ENCODE peak calls at places on chromosomes 12 and 14, in nine cellular contexts. T, X, H, Q, Y, G, R, W and C are unnamed samples.

GRCh38 chr12:92078167-92079053 is 67.2 kb downstream of the BTG1 start:
- DNase-seq in T (peak; percentile 18), X (no peak), H (no peak), Q (no peak), Y (no peak), G (no peak), R (no peak), W (no peak), C (no peak)

GRCh38 chr14:22002860-22003284 is 329.3 kb upstream of the OR4E1 start:
- DNase-seq in T (peak; percentile 22), X (no peak), H (no peak), Q (no peak), Y (no peak), G (no peak), R (no peak), W (no peak), C (no peak)

GRCh38 chr14:52935847-52936246 is 15.0 kb downstream of the FERMT2 start:
- DNase-seq in T (no peak), X (no peak), H (no peak), Q (no peak), Y (no peak), G (no peak), R (no peak), W (no peak), C (no peak)

GRCh38 chr14:58085877-58086276 is 66.1 kb downstream of the ARMH4 start:
- DNase-seq in T (no peak), X (no peak), H (no peak), Q (no peak), Y (no peak), G (no peak), R (no peak), W (no peak), C (no peak)

GRCh38 chr12:9651265-9651729 is 18.2 kb upstream of the CLEC2D start:
- DNase-seq in T (no peak), X (no peak), H (no peak), Q (no peak), Y (no peak), G (no peak), R (no peak), W (no peak), C (no peak)

GRCh38 chr14:89444044-89444443 is 27.0 kb upstream of the FOXN3 start:
- DNase-seq in T (no peak), X (no peak), H (no peak), Q (no peak), Y (no peak), G (no peak), R (no peak), W (no peak), C (no peak)

GRCh38 chr12:107225626-107226025 is 132.3 kb upstream of the CRY1 start:
- DNase-seq in T (no peak), X (no peak), H (no peak), Q (no peak), Y (no peak), G (no peak), R (peak; percentile 65), W (no peak), C (no peak)

GRCh38 chr14:42224053-42224888 is 617.6 kb downstream of the LRFN5 start:
- DNase-seq in T (peak; percentile 42), X (peak; percentile 53), H (no peak), Q (peak; percentile 54), Y (peak; percentile 54), G (no peak), R (peak; percentile 60), W (peak; percentile 59), C (no peak)

GRCh38 chr14:68719634-68720384 is 73.1 kb downstream of the ZFP36L1 start:
- DNase-seq in T (no peak), X (no peak), H (no peak), Q (no peak), Y (no peak), G (no peak), R (no peak), W (no peak), C (no peak)

GRCh38 chr14:24013654-24014514 is 25.2 kb downstream of the DHRS4L2 start:
- DNase-seq in T (peak; percentile 42), X (no peak), H (peak; percentile 57), Q (peak; percentile 50), Y (peak; percentile 29), G (no peak), R (peak; percentile 92), W (peak; percentile 79), C (no peak)

GRCh38 chr12:28258998-28259397 is 68.7 kb downstream of the CCDC91 start:
- DNase-seq in T (no peak), X (no peak), H (no peak), Q (no peak), Y (no peak), G (no peak), R (no peak), W (no peak), C (no peak)

GRCh38 chr12:51028126-51028810 is 2.1 kb upstream of the SLC11A2 start:
- DNase-seq in T (peak; percentile 21), X (no peak), H (no peak), Q (no peak), Y (no peak), G (no peak), R (peak; percentile 70), W (peak; percentile 55), C (no peak)

GRCh38 chr12:3885179-3886094 is 12.2 kb upstream of the PARP11 start:
- DNase-seq in T (no peak), X (no peak), H (no peak), Q (no peak), Y (no peak), G (no peak), R (peak; percentile 36), W (peak; percentile 24), C (no peak)

GRCh38 chr12:130878193-130879185 is 6.6 kb downstream of the RAN start:
- DNase-seq in T (no peak), X (no peak), H (no peak), Q (no peak), Y (no peak), G (no peak), R (no peak), W (no peak), C (no peak)

GRCh38 chr12:4856556-4856955 is 53.1 kb upstream of the KCNA1 start:
- DNase-seq in T (no peak), X (no peak), H (no peak), Q (no peak), Y (no peak), G (no peak), R (no peak), W (no peak), C (no peak)

GRCh38 chr14:24398943-24399801 is at the start of gene NYNRIN:
- DNase-seq in T (peak; percentile 62), X (no peak), H (no peak), Q (no peak), Y (no peak), G (no peak), R (no peak), W (peak; percentile 38), C (no peak)

GRCh38 chr12:3680919-3681594 is 71.9 kb downstream of the CRACR2A start:
- DNase-seq in T (peak; percentile 67), X (no peak), H (no peak), Q (peak; percentile 75), Y (peak; percentile 68), G (no peak), R (no peak), W (no peak), C (peak; percentile 89)

GRCh38 chr14:20461230-20462141 is at the start of gene PIP4P1:
- DNase-seq in T (peak; percentile 98), X (peak; percentile 99), H (peak; percentile 73), Q (peak; percentile 99), Y (peak; percentile 99), G (peak; percentile 78), R (peak; percentile 100), W (peak; percentile 100), C (peak; percentile 100)
- TF ChIP-seq POLR2A in T (peak; percentile 76), X (peak; percentile 87), H (peak; percentile 83), Q (peak; percentile 80), Y (no peak), G (peak; percentile 63), R (peak; percentile 92), W (peak; percentile 84), C (peak; percentile 85)

GRCh38 chr14:99684356-99684952 is 356 bp downstream of the CYP46A1 start:
- DNase-seq in T (no peak), X (no peak), H (no peak), Q (no peak), Y (no peak), G (no peak), R (no peak), W (no peak), C (no peak)
- TF ChIP-seq POLR2A in T (no peak), X (no peak), H (no peak), Q (no peak), Y (no peak), G (no peak), R (no peak), W (no peak), C (no peak)

GRCh38 chr14:73491256-73491976 is 683 bp downstream of the RIOX1 start:
- DNase-seq in T (peak; percentile 79), X (peak; percentile 35), H (peak; percentile 78), Q (peak; percentile 84), Y (peak; percentile 61), G (peak; percentile 71), R (peak; percentile 54), W (peak; percentile 70), C (no peak)
- TF ChIP-seq POLR2A in T (peak; percentile 1), X (no peak), H (peak; percentile 58), Q (peak; percentile 72), Y (no peak), G (peak; percentile 32), R (no peak), W (no peak), C (no peak)

GRCh38 chr12:116964740-116965090 is 54.0 kb downstream of the FBXW8 start:
- DNase-seq in T (no peak), X (no peak), H (no peak), Q (no peak), Y (no peak), G (no peak), R (no peak), W (no peak), C (no peak)

GRCh38 chr12:116964004-116964739 is 53.4 kb downstream of the FBXW8 start:
- DNase-seq in T (no peak), X (no peak), H (no peak), Q (no peak), Y (no peak), G (no peak), R (no peak), W (no peak), C (no peak)

GRCh38 chr12:116962197-116962596 is 51.4 kb downstream of the FBXW8 start:
- DNase-seq in T (no peak), X (no peak), H (no peak), Q (no peak), Y (no peak), G (no peak), R (no peak), W (no peak), C (no peak)

GRCh38 chr12:116959845-116960514 is 49.2 kb downstream of the FBXW8 start:
- DNase-seq in T (no peak), X (no peak), H (peak; percentile 38), Q (no peak), Y (no peak), G (peak; percentile 24), R (no peak), W (no peak), C (no peak)

DNA sequence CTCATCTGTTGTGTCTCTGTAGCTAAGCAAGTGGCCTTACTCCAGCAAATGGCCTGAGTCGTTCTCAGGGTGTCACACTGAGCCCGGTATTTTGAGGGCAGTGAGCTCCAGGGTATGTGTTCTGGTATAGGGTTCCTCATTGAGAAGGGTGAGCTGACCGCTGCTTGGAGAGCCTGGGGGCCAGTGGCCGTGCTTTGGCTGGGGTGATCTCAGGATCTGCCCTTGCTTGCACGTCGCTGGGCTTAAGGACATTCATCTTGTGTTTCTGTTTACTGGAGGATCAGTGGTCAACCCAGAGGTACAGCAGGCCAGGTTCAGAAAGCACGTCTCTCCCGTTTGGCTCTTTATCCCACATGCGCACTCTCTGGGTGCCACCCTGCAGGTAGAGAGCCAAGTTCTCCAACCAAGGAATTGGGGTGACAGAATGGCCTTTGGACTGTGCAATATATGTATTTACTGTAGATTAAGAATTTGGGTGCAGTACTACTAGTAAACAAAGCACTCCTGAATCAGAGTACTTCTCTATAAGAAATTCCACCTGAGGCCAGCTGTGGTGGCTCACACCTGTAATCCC is 52.1 kb downstream of the FBXW8 start:
- DNase-seq in T (no peak), X (no peak), H (no peak), Q (no peak), Y (no peak), G (no peak), R (no peak), W (no peak), C (no peak)
- TF ChIP-seq POLR2A in T (no peak), X (no peak), H (no peak), Q (no peak), Y (no peak), G (no peak), R (no peak), W (no peak), C (no peak)